ENCODE peak calls at places on chromosomes 13 and 19, in four cellular contexts. A is GM23248, F is IMR-90, K is fibroblast of lung. N is an unnamed sample.

GRCh38 chr19:37905936-37906867 is at the start of gene WDR87:
- DNase-seq in K (no peak), F (no peak), A (peak), N (peak)

GRCh38 chr13:33514362-33514761 is 228.8 kb upstream of the STARD13 start:
- DNase-seq in K (no peak), A (peak), F (no peak), N (no peak)

GRCh38 chr13:82879921-82880320 is 1002.4 kb downstream of the SLITRK1 start:
- DNase-seq in F (no peak), K (no peak), A (no peak), N (no peak)

GRCh38 chr13:89982406-89983085 is 1364.9 kb upstream of the MIR17HG start:
- DNase-seq in A (peak), K (peak), F (no peak), N (peak)

GRCh38 chr19:38691938-38692457 is 44.5 kb downstream of the ACTN4 start:
- DNase-seq in K (peak), A (peak), F (peak), N (peak)

GRCh38 chr13:51795419-51795818 is 8.5 kb downstream of the DHRS12 start:
- DNase-seq in F (no peak), A (no peak), K (no peak), N (no peak)

GRCh38 chr19:10158485-10158884 is 36.3 kb downstream of the DNMT1 start:
- DNase-seq in A (no peak), F (no peak), K (no peak), N (no peak)

GRCh38 chr13:31875134-31875533 is 135.8 kb downstream of the RXFP2 start:
- DNase-seq in F (no peak), A (no peak), K (peak), N (peak)

GRCh38 chr19:6113616-6114188 is 3.4 kb upstream of the RFX2 start:
- DNase-seq in A (peak), F (no peak), K (no peak), N (no peak)

GRCh38 chr19:313988-314815 is 23.0 kb upstream of the PLPP2 start:
- DNase-seq in K (no peak), F (no peak), A (no peak), N (no peak)

GRCh38 chr13:33678084-33678483 is 139.9 kb upstream of the RFC3 start:
- DNase-seq in F (no peak), A (no peak), K (no peak), N (no peak)

GRCh38 chr19:28710278-28710677 is 502.7 kb downstream of the UQCRFS1 start:
- DNase-seq in A (peak), K (peak), F (peak), N (peak)

GRCh38 chr13:83876546-83876945 is 5.7 kb downstream of the SLITRK1 start:
- DNase-seq in K (no peak), F (no peak), A (no peak), N (no peak)

GRCh38 chr19:36256853-36257511 is 42.1 kb downstream of the ZNF146 start:
- DNase-seq in A (no peak), K (no peak), F (no peak), N (no peak)

GRCh38 chr13:42574435-42575311 is 721 bp downstream of the TNFSF11 start:
- DNase-seq in K (no peak), A (peak), F (no peak), N (peak)

GRCh38 chr13:89883893-89884448 is 1463.5 kb upstream of the MIR17HG start:
- DNase-seq in A (no peak), K (no peak), F (no peak), N (no peak)

GRCh38 chr13:79741006-79741405 is 260.1 kb downstream of the NDFIP2 start:
- DNase-seq in F (peak), K (peak), A (peak), N (peak)

DNA sequence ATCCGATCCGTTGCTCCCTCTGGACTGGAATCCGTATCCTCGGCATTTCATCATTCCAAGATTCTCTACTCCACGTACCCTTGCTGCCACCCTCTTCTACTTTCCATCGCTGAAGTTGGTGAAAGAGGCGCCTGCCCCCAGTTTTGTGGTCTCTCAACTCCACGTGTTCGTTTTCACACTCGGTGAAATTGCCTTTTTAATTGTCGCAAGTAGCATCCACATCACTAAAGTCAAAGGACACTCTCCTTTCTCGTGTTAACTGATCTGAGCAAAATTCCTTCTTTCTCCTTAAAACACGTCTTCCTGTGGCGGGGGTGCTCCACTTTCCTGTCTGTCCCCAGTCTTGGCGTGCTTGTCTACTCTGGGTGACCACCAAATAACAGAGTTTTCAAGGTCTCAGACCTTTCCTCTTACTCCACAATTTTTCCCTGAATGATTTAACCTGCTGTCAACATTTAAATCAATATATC is 1.1 kb upstream of the TMTC4 start:
- DNase-seq in F (no peak), A (peak), K (no peak), N (no peak)
- H3K9ac ChIP-seq in F (peak), A (no peak), K (no peak), N (peak)

DNA sequence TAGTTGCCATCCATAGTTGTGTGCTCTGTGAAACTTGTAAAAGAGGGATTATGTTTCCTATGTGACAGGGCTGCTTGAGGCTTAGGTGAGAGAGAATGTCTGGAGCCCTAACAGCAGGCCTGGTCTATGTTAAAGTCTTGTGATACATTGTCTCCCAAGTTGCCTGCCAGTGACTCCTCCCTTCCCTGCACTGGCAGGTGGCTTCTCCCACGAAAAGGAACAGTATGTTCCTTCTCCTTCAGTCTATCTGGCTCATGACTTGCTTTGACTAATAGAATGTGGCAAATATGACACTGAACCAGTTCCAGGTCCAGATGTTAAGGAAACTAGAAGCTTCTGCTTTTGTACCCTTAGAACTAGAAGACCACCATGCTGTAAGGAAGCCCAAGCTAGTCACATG is 5.9 kb upstream of the KCNN4 start:
- DNase-seq in A (no peak), F (no peak), K (no peak), N (no peak)
- H3K9ac ChIP-seq in A (no peak), F (no peak), K (no peak), N (no peak)

GRCh38 chr19:19860756-19861390 is 4.8 kb upstream of the ZNF253 start:
- DNase-seq in K (no peak), A (no peak), F (no peak), N (no peak)
- H3K9ac ChIP-seq in K (no peak), A (no peak), F (no peak), N (no peak)

DNA sequence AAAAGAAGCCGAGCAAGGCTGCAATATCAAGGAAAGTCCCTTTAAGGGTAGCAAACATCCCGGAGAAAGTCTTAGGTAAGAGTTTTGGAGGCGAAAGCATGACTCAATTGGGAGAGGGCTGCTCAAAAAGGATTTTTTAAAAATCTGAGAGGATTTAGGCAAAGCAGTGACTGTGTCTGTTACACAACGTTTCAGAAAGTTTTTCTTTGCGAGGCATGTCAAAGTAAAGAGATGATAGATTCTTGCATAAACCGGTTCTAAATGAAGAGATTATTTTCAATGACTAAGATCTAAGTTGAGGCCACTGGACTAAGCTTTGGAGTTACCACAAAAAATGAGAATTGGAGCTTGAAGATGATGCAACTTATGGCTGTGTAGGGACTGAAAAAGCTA is 43.7 kb upstream of the ENOX1 start:
- DNase-seq in K (peak), A (peak), F (peak), N (peak)
- H3K9ac ChIP-seq in K (no peak), A (peak), F (no peak), N (peak)

GRCh38 chr19:47848871-47849473 is 10.1 kb upstream of the TPRX2 start:
- DNase-seq in F (no peak), K (peak), A (peak), N (peak)

GRCh38 chr19:47842941-47843340 is 16.1 kb upstream of the TPRX2 start:
- DNase-seq in F (no peak), A (no peak), K (no peak), N (no peak)

GRCh38 chr19:47853003-47853402 is 6.0 kb upstream of the TPRX2 start:
- DNase-seq in K (no peak), A (no peak), F (no peak), N (no peak)

DNA sequence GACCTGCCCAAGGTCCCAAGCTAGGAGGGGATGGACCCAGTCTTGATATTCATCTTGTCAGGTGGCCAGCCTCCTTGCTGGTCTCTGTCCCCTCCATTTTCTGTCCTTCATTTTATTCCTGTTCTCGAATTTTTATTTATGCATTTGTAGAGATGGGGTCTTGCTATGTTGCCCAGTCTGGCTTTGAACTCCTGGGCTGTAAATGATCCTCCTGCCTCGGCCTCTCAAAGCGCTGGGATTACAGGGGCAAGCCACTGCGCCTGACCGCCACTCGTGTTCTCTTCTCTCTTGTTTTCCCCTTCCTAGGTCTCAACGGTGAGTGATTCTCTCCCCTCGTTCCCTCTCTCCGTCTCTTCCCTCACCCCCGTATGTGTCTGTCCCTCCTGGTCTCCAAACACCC is 10.6 kb upstream of the TPRX2 start:
- DNase-seq in A (no peak), F (no peak), K (no peak), N (no peak)
- H3K9ac ChIP-seq in A (no peak), F (no peak), K (no peak), N (no peak)

GRCh38 chr19:49594157-49595005 is 3.4 kb downstream of the PRR12 start:
- DNase-seq in F (no peak), K (no peak), A (no peak), N (no peak)

GRCh38 chr19:49590971-49591730 is at the start of gene PRR12:
- DNase-seq in F (peak), A (peak), K (peak), N (peak)

GRCh38 chr19:49591731-49592485 is 926 bp downstream of the PRR12 start:
- DNase-seq in K (peak), F (peak), A (peak), N (peak)

GRCh38 chr19:49593233-49594113 is 2.5 kb downstream of the PRR12 start:
- DNase-seq in A (peak), K (peak), F (peak), N (peak)

GRCh38 chr19:49592486-49593232 is 1.7 kb downstream of the PRR12 start:
- DNase-seq in K (no peak), A (peak), F (no peak), N (peak)
- H3K9ac ChIP-seq in K (peak), A (peak), F (peak), N (peak)

GRCh38 chr19:1933245-1933644 is 7.7 kb upstream of the CSNK1G2 start:
- DNase-seq in F (no peak), A (no peak), K (no peak), N (no peak)

GRCh38 chr19:1931445-1931844 is 9.5 kb upstream of the CSNK1G2 start:
- DNase-seq in F (no peak), A (no peak), K (no peak), N (no peak)

GRCh38 chr19:1932395-1932794 is 8.6 kb upstream of the CSNK1G2 start:
- DNase-seq in K (no peak), A (no peak), F (no peak), N (no peak)

GRCh38 chr19:1925544-1925943 is 15.4 kb upstream of the CSNK1G2 start:
- DNase-seq in A (no peak), F (no peak), K (no peak), N (no peak)

GRCh38 chr19:1929051-1929742 is 11.8 kb upstream of the CSNK1G2 start:
- DNase-seq in K (peak), F (peak), A (peak), N (peak)
- H3K9ac ChIP-seq in K (no peak), F (peak), A (peak), N (peak)

GRCh38 chr13:100247937-100248336 is 159.0 kb downstream of the PCCA start:
- DNase-seq in A (no peak), K (no peak), F (no peak), N (no peak)

GRCh38 chr13:100245099-100245498 is 156.2 kb downstream of the PCCA start:
- DNase-seq in F (no peak), A (peak), K (no peak), N (no peak)

GRCh38 chr13:100240109-100240779 is 151.4 kb downstream of the PCCA start:
- DNase-seq in K (peak), A (no peak), F (peak), N (peak)

GRCh38 chr13:100244431-100244830 is 155.5 kb downstream of the PCCA start:
- DNase-seq in F (no peak), A (peak), K (no peak), N (no peak)
- H3K9ac ChIP-seq in F (no peak), A (no peak), K (no peak), N (no peak)

GRCh38 chr19:48925240-48925843 is 8.2 kb upstream of the DHDH start:
- DNase-seq in F (peak), A (peak), K (peak), N (peak)
- H3K9ac ChIP-seq in F (no peak), A (peak), K (no peak), N (no peak)

N was measured in adipocyte.